ENCODE peak calls at places on chromosomes 4 and X, in eight cellular contexts. M is lung; K is cardiac muscle cell; T is CD4-positive, CD25-positive, alpha-beta regulatory T cell; P is naive thymus-derived CD4-positive, alpha-beta T cell; X is fibroblast of lung; O is left ventricle myocardium inferior; S is mesenchymal stem cell. B is an unnamed sample.

GRCh38 chrX:150365051-150365952 is 2.2 kb downstream of the MAMLD1 start:
- DNase-seq in K (peak; percentile 72), P (peak; percentile 79), M (peak; percentile 47), X (peak; percentile 58), S (peak; percentile 71), O (peak; percentile 76), T (peak; percentile 52), B (peak; percentile 71)

GRCh38 chrX:63349307-63349706 is 1.8 kb downstream of the SPIN4 start:
- DNase-seq in O (no peak), K (peak; percentile 2), S (no peak), T (peak; percentile 7), X (no peak), P (no peak), M (no peak), B (no peak)

GRCh38 chrX:46573331-46573895 is at the start of gene CHST7:
- DNase-seq in S (peak; percentile 77), P (peak; percentile 60), T (peak; percentile 81), M (peak; percentile 36), K (peak; percentile 79), O (peak; percentile 81), X (peak; percentile 75), B (peak; percentile 46)

GRCh38 chr4:151618858-151619257 is 141.9 kb downstream of the GATB start:
- DNase-seq in K (no peak), M (no peak), X (no peak), S (no peak), P (no peak), O (no peak), T (no peak), B (no peak)

GRCh38 chr4:2694691-2695090 is 61.4 kb downstream of the TNIP2 start:
- DNase-seq in S (peak; percentile 60), P (no peak), O (no peak), T (no peak), M (no peak), X (peak; percentile 69), K (no peak), B (no peak)

GRCh38 chr4:81648576-81649272 is 177.0 kb upstream of the RASGEF1B start:
- DNase-seq in T (peak; percentile 44), P (peak; percentile 45), S (no peak), K (peak; percentile 89), O (no peak), M (no peak), X (peak; percentile 55), B (no peak)

GRCh38 chr4:142404191-142404611 is 441.9 kb downstream of the INPP4B start:
- DNase-seq in O (no peak), X (peak; percentile 90), P (peak; percentile 65), S (peak; percentile 59), M (no peak), T (peak; percentile 31), K (peak; percentile 61), B (no peak)

GRCh38 chr4:144461906-144462305 is 184.1 kb upstream of the HHIP start:
- DNase-seq in X (no peak), K (no peak), P (no peak), T (no peak), S (no peak), M (no peak), O (no peak), B (no peak)

GRCh38 chr4:2260336-2261109 is 1.4 kb downstream of the MXD4 start:
- DNase-seq in O (peak; percentile 22), S (no peak), P (no peak), M (no peak), T (no peak), K (no peak), X (no peak), B (peak; percentile 23)

GRCh38 chrX:125203737-125204578 is 115.7 kb upstream of the TEX13C start:
- DNase-seq in P (peak; percentile 19), O (peak; percentile 32), M (no peak), T (no peak), K (no peak), S (peak; percentile 41), X (peak; percentile 0), B (peak; percentile 16)

GRCh38 chr4:16230308-16230707 is 4.0 kb upstream of the TAPT1 start:
- DNase-seq in X (no peak), S (no peak), T (no peak), O (no peak), P (no peak), K (no peak), M (no peak), B (no peak)

GRCh38 chr4:16227462-16227868 is 1.2 kb upstream of the TAPT1 start:
- DNase-seq in O (peak; percentile 47), T (no peak), M (peak; percentile 31), S (peak; percentile 53), P (no peak), X (peak; percentile 59), K (peak; percentile 44), B (peak; percentile 60)

GRCh38 chr4:16231570-16232252 is 5.4 kb upstream of the TAPT1 start:
- DNase-seq in X (no peak), M (no peak), T (no peak), K (peak; percentile 39), S (no peak), O (no peak), P (no peak), B (no peak)

GRCh38 chr4:16226816-16227461 is 668 bp upstream of the TAPT1 start:
- DNase-seq in P (peak; percentile 55), K (peak; percentile 41), M (peak; percentile 58), O (peak; percentile 71), S (peak; percentile 57), T (peak; percentile 44), X (peak; percentile 42), B (peak; percentile 65)

DNA sequence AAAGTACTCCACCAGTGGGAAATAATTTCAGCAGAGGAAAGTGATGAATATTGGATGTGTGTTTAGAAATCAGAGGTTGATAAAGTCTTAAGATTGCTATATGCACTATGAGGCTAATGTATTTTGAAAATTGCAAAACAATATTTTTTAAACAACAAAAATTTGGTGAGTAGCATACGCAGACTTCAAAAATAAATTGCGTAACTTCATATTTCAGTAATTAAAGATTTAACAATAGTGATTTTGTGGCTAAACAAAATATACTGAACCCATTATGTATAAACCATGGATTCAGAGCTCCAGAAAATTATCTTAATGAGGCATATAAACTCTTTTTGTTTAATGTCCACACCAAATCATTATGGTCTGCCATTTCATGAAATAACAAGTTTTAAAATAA is 3.3 kb upstream of the TAPT1 start:
- DNase-seq in K (no peak), S (no peak), M (no peak), X (no peak), T (no peak), O (no peak), P (no peak), B (no peak)
- H3K27ac ChIP-seq in K (no peak overlapping the region), S (no peak overlapping the region), M (no peak overlapping the region), X (no peak overlapping the region), T (no peak overlapping the region), O (peak overlapping the region; percentile 99), P (no peak overlapping the region), B (no peak overlapping the region)

DNA sequence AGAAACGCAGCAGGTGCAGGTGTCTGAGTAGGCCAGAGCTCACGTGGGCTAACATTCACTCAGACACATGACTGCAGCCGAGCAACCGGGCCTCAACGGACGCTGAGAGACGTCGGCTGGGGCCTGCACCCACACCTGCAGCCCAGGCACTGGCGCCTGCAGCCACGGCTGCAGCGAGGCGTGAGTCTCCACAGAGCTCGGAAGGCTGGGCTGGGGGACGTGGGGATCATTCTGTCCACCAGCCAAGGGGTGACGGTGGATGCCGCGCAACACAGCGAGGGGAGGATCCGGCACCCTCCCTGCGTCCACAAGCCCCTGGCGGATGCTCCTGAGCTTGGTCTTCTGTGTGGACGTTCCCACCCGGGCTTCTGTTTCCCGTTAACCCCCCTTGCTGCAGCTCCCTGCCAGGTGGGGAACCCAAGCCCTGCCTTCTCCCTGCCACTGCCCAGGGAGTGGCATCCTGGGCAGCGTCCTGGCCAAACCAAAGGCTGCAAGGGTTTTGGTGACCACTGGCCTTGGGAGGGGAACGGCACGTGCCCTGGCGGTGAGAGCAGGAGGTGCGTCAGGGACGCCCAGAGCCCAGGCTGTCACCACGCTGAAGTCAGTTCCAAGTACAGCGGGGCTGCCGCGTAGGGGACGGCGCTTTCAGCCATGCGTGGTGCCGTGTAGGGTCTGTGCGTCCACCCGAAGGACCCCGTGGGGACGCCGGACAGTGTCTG is 16.3 kb downstream of the PPP2R3B start:
- DNase-seq in K (no peak), T (no peak), S (no peak), M (no peak), O (peak; percentile 53), P (no peak), X (no peak), B (no peak)
- H3K4me1 ChIP-seq in K (peaks cover 57% of the 10 kb centered on the region), T (peaks cover 19% of the 10 kb centered on the region), S (peaks cover 37% of the 10 kb centered on the region), M (peaks cover 6% of the 10 kb centered on the region), O (peaks cover 44% of the 10 kb centered on the region), P (no peaks in the 10 kb centered on the region), X (no peaks in the 10 kb centered on the region), B (peaks cover 19% of the 10 kb centered on the region)

GRCh38 chrX:48957827-48958634 is 624 bp upstream of the OTUD5 start:
- DNase-seq in K (peak; percentile 99), T (peak; percentile 96), S (peak; percentile 97), O (peak; percentile 94), X (peak; percentile 97), P (peak; percentile 88), M (peak; percentile 95), B (peak; percentile 95)

GRCh38 chrX:48957477-48957826 is at the start of gene OTUD5:
- DNase-seq in O (peak; percentile 51), P (peak; percentile 77), S (no peak), X (no peak), M (peak; percentile 65), T (no peak), K (no peak), B (no peak)

GRCh38 chrX:48960291-48960690 is 2.9 kb upstream of the OTUD5 start:
- DNase-seq in K (no peak), S (no peak), M (no peak), T (no peak), P (no peak), O (no peak), X (no peak), B (no peak)

GRCh38 chrX:48958635-48959094 is 1.3 kb upstream of the OTUD5 start:
- DNase-seq in P (peak; percentile 26), O (peak; percentile 24), X (peak; percentile 61), T (peak; percentile 42), M (no peak), S (peak; percentile 79), K (peak; percentile 67), B (peak; percentile 48)

GRCh38 chrX:48961585-48962091 is 4.2 kb upstream of the OTUD5 start:
- DNase-seq in S (peak; percentile 54), T (no peak), X (no peak), M (no peak), O (no peak), K (peak; percentile 85), P (no peak), B (peak; percentile 22)
- H3K27ac ChIP-seq in S (no peak overlapping the region), T (no peak overlapping the region), X (no peak overlapping the region), M (no peak overlapping the region), O (peak overlapping the region; percentile 33), K (peak overlapping the region; percentile 89), P (no peak overlapping the region), B (no peak overlapping the region)

GRCh38 chr4:183343730-183344129 is 21.5 kb upstream of the CLDN24 start:
- DNase-seq in P (no peak), M (no peak), T (no peak), S (no peak), K (no peak), X (no peak), O (no peak), B (no peak)
- H3K4me1 ChIP-seq in P (no peaks in the 10 kb centered on the region), M (peaks cover 5% of the 10 kb centered on the region), T (no peaks in the 10 kb centered on the region), S (peaks cover 6% of the 10 kb centered on the region), K (no peaks in the 10 kb centered on the region), X (peaks cover 6% of the 10 kb centered on the region), O (peaks cover 10% of the 10 kb centered on the region), B (peaks cover 6% of the 10 kb centered on the region)